ENCODE peak calls at places on chromosomes 2 and 18, in four cellular contexts. V is GM23338, E is MM.1S, O is hepatocyte. C is an unnamed sample.

GRCh38 chr2:217361491-217361890 is 501.6 kb upstream of the TNP1 start:
- DNase-seq in V (no peak), E (no peak), O (no peak), C (no peak)

GRCh38 chr2:22903616-22904015 is 481.4 kb upstream of the KLHL29 start:
- DNase-seq in V (no peak), E (no peak), O (no peak), C (no peak)

GRCh38 chr2:134155134-134155533 is 98.7 kb upstream of the MGAT5 start:
- DNase-seq in V (no peak), E (peak; percentile 42), O (no peak), C (no peak)

GRCh38 chr2:28233070-28233718 is 159.5 kb upstream of the FOSL2 start:
- DNase-seq in V (no peak), E (no peak), O (peak; percentile 38), C (no peak)

GRCh38 chr2:28855193-28855592 is 14.9 kb downstream of the TRMT61B start:
- DNase-seq in V (no peak), E (no peak), O (no peak), C (no peak)

GRCh38 chr2:60268032-60268431 is 285.4 kb downstream of the BCL11A start:
- DNase-seq in V (no peak), E (no peak), O (no peak), C (no peak)

GRCh38 chr2:220703279-220703678 is 868.8 kb downstream of the EPHA4 start:
- DNase-seq in V (peak; percentile 9), E (no peak), O (no peak), C (no peak)

GRCh38 chr18:38759457-38759856 is 1193.9 kb upstream of the CELF4 start:
- DNase-seq in V (no peak), E (no peak), O (no peak), C (no peak)

GRCh38 chr2:27306657-27307544 is 1.3 kb downstream of the UCN start:
- DNase-seq in V (peak; percentile 76), E (no peak), O (no peak), C (no peak)

GRCh38 chr2:9236867-9237266 is 30.3 kb downstream of the ASAP2 start:
- DNase-seq in V (no peak), E (no peak), O (no peak), C (no peak)

DNA sequence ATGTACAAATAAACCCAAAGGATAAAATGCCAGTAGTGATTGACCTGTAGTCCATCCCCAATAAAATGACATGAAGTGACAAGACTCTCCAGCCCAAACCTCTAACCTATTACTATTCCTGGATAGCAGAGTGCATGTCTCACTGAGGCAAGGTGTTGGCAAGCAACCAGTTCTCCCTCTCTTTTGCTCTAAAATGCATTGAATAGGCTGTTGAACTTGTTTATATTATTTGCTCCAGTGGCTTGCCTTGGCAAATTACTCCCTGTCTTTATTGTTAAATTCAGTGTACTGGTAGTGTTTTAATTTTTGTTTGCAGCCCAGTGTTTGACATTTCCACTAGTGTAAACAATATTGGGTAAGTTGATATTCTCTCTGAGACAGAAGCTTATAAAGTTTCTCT is 70.5 kb downstream of the CSRNP3 start:
- DNase-seq in V (no peak), E (no peak), O (no peak), C (no peak)
- H3K9me2 ChIP-seq in V (peaks cover 5% of the 10 kb centered on the region), E (no peaks in the 10 kb centered on the region), O (no peaks in the 10 kb centered on the region), C (no peaks in the 10 kb centered on the region)

GRCh38 chr2:20309001-20309400 is 41.6 kb downstream of the PUM2 start:
- DNase-seq in V (no peak), E (no peak), O (no peak), C (no peak)
- H3K9me2 ChIP-seq in V (no peaks in the 10 kb centered on the region), E (no peaks in the 10 kb centered on the region), O (no peaks in the 10 kb centered on the region), C (no peaks in the 10 kb centered on the region)

GRCh38 chr2:144946263-144946662 is 426.3 kb upstream of the ZEB2 start:
- DNase-seq in V (no peak), E (no peak), O (no peak), C (no peak)
- H3K9me2 ChIP-seq in V (no peaks in the 10 kb centered on the region), E (no peaks in the 10 kb centered on the region), O (no peaks in the 10 kb centered on the region), C (no peaks in the 10 kb centered on the region)

GRCh38 chr2:190079160-190079559 is 16.6 kb upstream of the MSTN start:
- DNase-seq in V (no peak), E (no peak), O (no peak), C (no peak)
- H3K9me2 ChIP-seq in V (no peaks in the 10 kb centered on the region), E (no peaks in the 10 kb centered on the region), O (no peaks in the 10 kb centered on the region), C (no peaks in the 10 kb centered on the region)

GRCh38 chr2:199219551-199219950 is 238.2 kb downstream of the SATB2 start:
- DNase-seq in V (no peak), E (no peak), O (peak; percentile 46), C (no peak)

GRCh38 chr2:199228887-199229819 is 228.6 kb downstream of the SATB2 start:
- DNase-seq in V (no peak), E (no peak), O (no peak), C (peak; percentile 50)

DNA sequence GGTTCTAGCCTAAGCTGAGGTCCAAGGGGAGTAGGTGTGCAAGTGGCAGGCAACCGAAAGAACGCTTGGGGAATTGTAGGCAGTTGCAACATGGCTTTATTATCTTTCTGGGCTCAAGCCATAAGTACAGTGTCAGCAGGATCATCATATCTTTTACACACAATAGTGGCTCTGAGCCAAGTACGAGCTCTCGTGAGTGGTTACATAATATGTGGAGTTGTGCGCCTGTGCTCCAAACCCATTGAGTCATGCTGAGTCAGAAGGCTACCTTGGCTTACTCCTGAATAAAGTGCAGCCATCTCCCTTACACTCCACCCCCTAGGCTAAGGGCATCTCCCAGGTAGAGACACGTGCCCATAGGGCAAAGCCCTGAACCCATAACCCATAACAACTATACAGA is 233.9 kb downstream of the SATB2 start:
- DNase-seq in V (no peak), E (no peak), O (no peak), C (peak; percentile 22)
- H3K9me2 ChIP-seq in V (peaks cover 39% of the 10 kb centered on the region), E (no peaks in the 10 kb centered on the region), O (no peaks in the 10 kb centered on the region), C (no peaks in the 10 kb centered on the region)

GRCh38 chr18:32975501-32975900 is 202.7 kb upstream of the KLHL14 start:
- DNase-seq in V (no peak), E (no peak), O (no peak), C (no peak)

GRCh38 chr18:32974421-32975165 is 201.8 kb upstream of the KLHL14 start:
- DNase-seq in V (peak; percentile 3), E (no peak), O (no peak), C (no peak)

GRCh38 chr18:32980896-32981295 is 208.1 kb upstream of the KLHL14 start:
- DNase-seq in V (no peak), E (no peak), O (no peak), C (no peak)

DNA sequence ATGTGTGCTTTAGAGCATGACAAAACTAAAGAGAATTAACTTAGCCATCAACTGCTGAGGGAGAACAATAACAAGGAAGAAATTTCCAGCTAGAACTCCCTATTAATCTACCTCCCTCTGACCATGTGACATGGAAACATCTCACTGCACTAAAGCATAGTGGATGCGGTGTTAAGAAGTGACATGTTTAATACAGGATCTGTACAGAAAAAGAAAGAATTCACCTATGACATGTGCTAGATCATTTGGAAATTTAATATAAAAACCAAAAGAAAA is 202.3 kb upstream of the KLHL14 start:
- DNase-seq in V (no peak), E (no peak), O (no peak), C (no peak)
- H3K9me2 ChIP-seq in V (peaks cover 2% of the 10 kb centered on the region), E (no peaks in the 10 kb centered on the region), O (no peaks in the 10 kb centered on the region), C (no peaks in the 10 kb centered on the region)